ENCODE peak calls at places on chromosome 5, in six cellular contexts. N is fibroblast of lung, Y is GM23248, Q is neural progenitor cell, V is PC-3, F is SK-N-SH. U is an unnamed sample. For H4K20me1, the result is how much of the 10 kb centered on the place peaks cover.

GRCh38 chr5:153941265-153941664 is 97.4 kb downstream of the FAM114A2 start:
- DNase-seq in V (no peak), Y (no peak), F (no peak), N (no peak), Q (no peak), U (no peak)

GRCh38 chr5:97071101-97071500 is 71.3 kb downstream of the LIX1 start:
- DNase-seq in Q (no peak), Y (peak), N (peak), F (no peak), V (peak), U (no peak)

GRCh38 chr5:140103154-140103553 is 10.8 kb upstream of the PURA start:
- DNase-seq in F (no peak), N (no peak), Q (no peak), Y (no peak), V (no peak), U (no peak)

GRCh38 chr5:33008751-33009418 is 297.8 kb downstream of the NPR3 start:
- DNase-seq in Q (no peak), V (peak), N (peak), Y (no peak), F (no peak), U (no peak)

GRCh38 chr5:84113246-84114118 is 271.2 kb downstream of the EDIL3 start:
- DNase-seq in N (peak), Q (peak), Y (peak), V (no peak), F (no peak), U (no peak)

GRCh38 chr5:91434348-91434747 is 51.2 kb upstream of the ARRDC3 start:
- DNase-seq in Y (no peak), V (no peak), N (no peak), F (no peak), Q (no peak), U (no peak)

GRCh38 chr5:56676091-56676768 is 139.1 kb upstream of the MAP3K1 start:
- DNase-seq in N (no peak), Q (no peak), F (no peak), Y (peak), V (peak), U (no peak)

GRCh38 chr5:44945743-44946142 is 137.0 kb downstream of the MRPS30 start:
- DNase-seq in Q (no peak), V (peak), Y (peak), F (no peak), N (peak), U (no peak)

GRCh38 chr5:101440173-101440572 is 537.1 kb upstream of the ST8SIA4 start:
- DNase-seq in Y (no peak), V (no peak), N (no peak), F (no peak), Q (no peak), U (no peak)

GRCh38 chr5:57009811-57010210 is 57.9 kb upstream of the MIER3 start:
- DNase-seq in Y (no peak), N (no peak), F (no peak), V (no peak), Q (no peak), U (no peak)

GRCh38 chr5:55699041-55699688 is 13.0 kb downstream of the SLC38A9 start:
- DNase-seq in N (no peak), F (no peak), Q (no peak), Y (no peak), V (no peak), U (no peak)

GRCh38 chr5:137627293-137627692 is 108.6 kb downstream of the KLHL3 start:
- DNase-seq in Q (no peak), V (peak), F (no peak), N (no peak), Y (no peak), U (no peak)

GRCh38 chr5:13708432-13708831 is 236.1 kb downstream of the DNAH5 start:
- DNase-seq in Q (no peak), F (no peak), N (peak), V (no peak), Y (peak), U (no peak)

GRCh38 chr5:138754699-138755057 is 1.5 kb downstream of the CTNNA1 start:
- DNase-seq in V (peak), Y (peak), N (peak), Q (no peak), F (no peak), U (no peak)

GRCh38 chr5:133962801-133963476 is 5.5 kb downstream of the C5orf15 start:
- DNase-seq in V (no peak), Y (peak), F (no peak), N (peak), Q (no peak), U (no peak)

GRCh38 chr5:76210946-76211345 is 127.8 kb downstream of the SV2C start:
- DNase-seq in F (no peak), Q (no peak), V (no peak), Y (no peak), N (no peak), U (no peak)

GRCh38 chr5:154498597-154499393 is 20.8 kb upstream of the HAND1 start:
- DNase-seq in N (no peak), Q (no peak), Y (no peak), F (no peak), V (no peak), U (no peak)

GRCh38 chr5:76789991-76790571 is 28.7 kb upstream of the F2RL1 start:
- DNase-seq in Q (no peak), N (peak), V (no peak), Y (peak), F (no peak), U (no peak)

GRCh38 chr5:78699565-78700143 is 51.1 kb upstream of the LHFPL2 start:
- DNase-seq in Q (no peak), Y (peak), F (no peak), N (peak), V (peak), U (no peak)

GRCh38 chr5:6013496-6013895 is 364.9 kb downstream of the MED10 start:
- DNase-seq in V (no peak), Y (no peak), F (no peak), N (no peak), Q (no peak), U (no peak)

GRCh38 chr5:139561655-139562451 is 714 bp downstream of the UBE2D2 start:
- DNase-seq in V (peak), N (peak), Y (peak), Q (peak), F (peak), U (peak)

GRCh38 chr5:136115183-136115865 is 17.3 kb upstream of the SMAD5 start:
- DNase-seq in N (no peak), V (no peak), F (no peak), Q (no peak), Y (no peak), U (no peak)

GRCh38 chr5:6439588-6440550 is 8.8 kb upstream of the UBE2QL1 start:
- DNase-seq in V (peak), Y (peak), Q (no peak), N (peak), F (no peak), U (no peak)

GRCh38 chr5:14476791-14477435 is 104.7 kb upstream of the OTULINL start:
- DNase-seq in F (no peak), N (peak), V (peak), Q (no peak), Y (peak), U (no peak)

GRCh38 chr5:40165789-40166728 is 513.7 kb upstream of the PTGER4 start:
- DNase-seq in F (no peak), Y (no peak), V (peak), N (no peak), Q (peak), U (no peak)

GRCh38 chr5:119382167-119382566 is 26.3 kb downstream of the TNFAIP8 start:
- DNase-seq in N (peak), Y (no peak), F (no peak), V (no peak), Q (no peak), U (no peak)
- H4K20me1 ChIP-seq in N (under half), Y (under half), F (under half), V (under half), Q (under half), U (under half)

GRCh38 chr5:72541501-72542235 is 34.5 kb upstream of the ZNF366 start:
- DNase-seq in F (peak), Q (peak), N (no peak), Y (no peak), V (no peak), U (no peak)

GRCh38 chr5:72539038-72539437 is 31.8 kb upstream of the ZNF366 start:
- DNase-seq in F (no peak), V (no peak), Q (no peak), N (no peak), Y (no peak), U (no peak)

GRCh38 chr5:72540759-72541438 is 33.7 kb upstream of the ZNF366 start:
- DNase-seq in Y (no peak), Q (no peak), F (no peak), V (no peak), N (no peak), U (no peak)

GRCh38 chr5:72539726-72540125 is 32.5 kb upstream of the ZNF366 start:
- DNase-seq in N (no peak), V (no peak), Y (no peak), F (no peak), Q (no peak), U (no peak)

DNA sequence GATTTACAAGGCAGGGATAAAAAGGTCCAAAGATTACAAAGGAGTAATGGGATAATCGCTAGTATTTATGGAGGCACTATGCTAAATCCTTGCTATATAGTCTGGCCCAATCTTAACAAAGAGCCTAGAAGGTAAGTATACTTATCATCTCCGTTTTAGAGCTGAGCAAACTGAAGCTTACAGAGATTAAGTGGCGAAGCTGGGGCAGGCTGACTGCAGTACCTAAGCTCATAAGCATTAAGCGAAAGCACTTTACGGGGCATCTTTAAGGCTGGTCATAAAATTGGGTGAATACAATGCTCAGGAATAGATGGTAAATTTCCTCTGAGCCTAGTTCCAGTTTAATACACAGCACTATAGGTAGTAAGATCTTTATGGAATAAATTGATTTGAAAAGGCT is 30.0 kb upstream of the ZNF366 start:
- DNase-seq in N (no peak), F (no peak), Q (no peak), V (no peak), Y (no peak), U (no peak)
- H3K9ac ChIP-seq in N (no peak), F (no peak), Q (no peak), V (no peak), Y (no peak), U (no peak)

GRCh38 chr5:175494271-175495183 is 16.2 kb downstream of the SFXN1 start:
- DNase-seq in Y (no peak), F (no peak), N (peak), V (no peak), Q (no peak), U (no peak)
- H4K20me1 ChIP-seq in Y (under half), F (under half), N (under half), V (under half), Q (under half), U (under half)

GRCh38 chr5:82155305-82155704 is 122.8 kb downstream of the RPS23 start:
- DNase-seq in V (no peak), N (no peak), Y (no peak), F (no peak), Q (no peak), U (no peak)
- H3K9ac ChIP-seq in V (no peak), N (no peak), Y (no peak), F (no peak), Q (no peak), U (no peak)

GRCh38 chr5:115532517-115532916 is 12.1 kb downstream of the FEM1C start:
- DNase-seq in Q (no peak), Y (no peak), N (no peak), F (no peak), V (peak), U (no peak)

GRCh38 chr5:115526604-115527003 is 18.0 kb downstream of the FEM1C start:
- DNase-seq in Q (no peak), Y (no peak), V (no peak), N (no peak), F (no peak), U (no peak)

GRCh38 chr5:115531380-115531779 is 13.2 kb downstream of the FEM1C start:
- DNase-seq in V (no peak), N (no peak), F (no peak), Q (no peak), Y (no peak), U (no peak)

GRCh38 chr5:115531787-115532367 is 12.7 kb downstream of the FEM1C start:
- DNase-seq in Q (no peak), N (no peak), V (peak), Y (no peak), F (no peak), U (no peak)

DNA sequence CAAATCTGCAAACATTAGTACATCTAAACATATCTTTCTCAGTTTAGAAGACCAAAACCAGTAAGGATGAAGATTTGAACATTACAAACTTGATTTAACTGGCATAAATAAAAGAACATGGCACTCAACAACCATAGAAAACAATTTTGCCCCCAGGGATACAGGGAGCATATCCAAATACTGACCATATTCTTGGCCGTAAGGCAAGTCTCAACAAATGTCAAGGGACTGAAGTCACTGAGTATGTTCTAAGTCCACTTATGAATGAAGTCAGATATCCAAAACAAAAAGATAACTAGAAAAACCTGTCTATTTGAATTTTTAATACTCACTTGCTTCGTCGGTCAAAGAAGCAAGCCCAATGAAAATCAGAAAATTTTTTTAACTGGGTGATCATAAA is 14.1 kb downstream of the FEM1C start:
- DNase-seq in F (no peak), N (no peak), V (no peak), Q (no peak), Y (peak), U (no peak)
- H4K20me1 ChIP-seq in F (half or more), N (under half), V (under half), Q (half or more), Y (under half), U (under half)

DNA sequence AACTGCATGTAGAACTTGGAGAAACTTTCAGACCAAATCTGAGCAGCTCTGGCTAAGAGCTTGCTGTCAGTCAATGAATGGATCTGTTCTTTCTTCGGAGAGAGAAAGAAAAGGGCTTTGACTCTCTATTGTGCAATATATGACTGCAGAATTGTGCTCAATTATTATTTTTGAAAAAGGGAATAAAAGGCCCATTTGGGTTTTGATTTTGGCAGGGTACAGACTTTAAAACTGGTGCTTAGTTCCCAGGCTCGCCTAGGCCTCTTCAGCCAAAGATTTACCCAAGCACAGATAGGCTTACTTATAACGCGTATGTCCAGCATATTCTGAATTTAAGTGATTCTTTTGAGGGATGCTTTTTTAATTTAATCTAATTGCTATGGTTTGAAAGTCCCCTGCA is 59.3 kb downstream of the RETREG1 start:
- DNase-seq in F (no peak), N (no peak), Y (no peak), V (no peak), Q (no peak), U (no peak)
- H3K9ac ChIP-seq in F (no peak), N (no peak), Y (no peak), V (no peak), Q (no peak), U (no peak)

GRCh38 chr5:177359860-177360259 is 2.1 kb downstream of the RGS14 start:
- DNase-seq in F (no peak), Y (no peak), Q (no peak), V (no peak), N (no peak), U (no peak)
- H4K20me1 ChIP-seq in F (under half), Y (under half), Q (under half), V (under half), N (under half), U (under half)

U was measured in DND-41.